ENCODE peak calls at places on chromosomes 16 and 17, in seven cellular contexts. One of them, this sample, is unnamed.

GRCh38 chr16:66294507-66294906 is 72.0 kb upstream of the CDH5 start:
- DNase-seq in MM.1S: no peak
- DNase-seq in HCT116: no peak
- DNase-seq in neural progenitor cell: no peak
- DNase-seq in GM23338: no peak
- DNase-seq in hepatocyte: no peak
- DNase-seq in SK-N-SH: no peak
- DNase-seq in this sample: no peak

GRCh38 chr16:83666449-83666848 is 141.3 kb upstream of the HSBP1 start:
- DNase-seq in MM.1S: no peak
- DNase-seq in GM23338: peak; percentile 20
- DNase-seq in SK-N-SH: no peak
- DNase-seq in hepatocyte: no peak
- DNase-seq in HCT116: no peak
- DNase-seq in neural progenitor cell: no peak
- DNase-seq in this sample: no peak

GRCh38 chr16:11201498-11202259 is 54.3 kb downstream of the SOCS1 start:
- DNase-seq in hepatocyte: peak; percentile 50
- DNase-seq in MM.1S: no peak
- DNase-seq in neural progenitor cell: peak; percentile 45
- DNase-seq in SK-N-SH: peak; percentile 51
- DNase-seq in GM23338: peak; percentile 75
- DNase-seq in HCT116: peak; percentile 86
- DNase-seq in this sample: no peak

GRCh38 chr17:6425407-6425806 is 9.5 kb downstream of the AIPL1 start:
- DNase-seq in hepatocyte: no peak
- DNase-seq in GM23338: no peak
- DNase-seq in MM.1S: no peak
- DNase-seq in SK-N-SH: no peak
- DNase-seq in HCT116: no peak
- DNase-seq in neural progenitor cell: no peak
- DNase-seq in this sample: no peak

GRCh38 chr16:48887646-48888045 is 277.7 kb upstream of the N4BP1 start:
- DNase-seq in neural progenitor cell: no peak
- DNase-seq in HCT116: no peak
- DNase-seq in GM23338: no peak
- DNase-seq in hepatocyte: no peak
- DNase-seq in SK-N-SH: no peak
- DNase-seq in MM.1S: no peak
- DNase-seq in this sample: no peak

GRCh38 chr16:81530296-81530721 is 85.7 kb downstream of the CMIP start:
- DNase-seq in SK-N-SH: no peak
- DNase-seq in MM.1S: no peak
- DNase-seq in HCT116: no peak
- DNase-seq in hepatocyte: no peak
- DNase-seq in neural progenitor cell: no peak
- DNase-seq in GM23338: no peak
- DNase-seq in this sample: no peak

GRCh38 chr16:79810449-79811189 is 210.1 kb upstream of the MAF start:
- DNase-seq in hepatocyte: no peak
- DNase-seq in HCT116: no peak
- DNase-seq in MM.1S: no peak
- DNase-seq in SK-N-SH: no peak
- DNase-seq in neural progenitor cell: no peak
- DNase-seq in GM23338: peak; percentile 48
- DNase-seq in this sample: no peak

GRCh38 chr17:76631821-76632565 is 11.6 kb downstream of the ST6GALNAC1 start:
- DNase-seq in GM23338: no peak
- DNase-seq in HCT116: no peak
- DNase-seq in MM.1S: no peak
- DNase-seq in hepatocyte: peak; percentile 61
- DNase-seq in neural progenitor cell: no peak
- DNase-seq in SK-N-SH: no peak
- DNase-seq in this sample: no peak

GRCh38 chr17:48558057-48558456 is 13.1 kb upstream of the HOXB2 start:
- DNase-seq in GM23338: no peak
- DNase-seq in MM.1S: no peak
- DNase-seq in SK-N-SH: no peak
- DNase-seq in hepatocyte: no peak
- DNase-seq in neural progenitor cell: no peak
- DNase-seq in HCT116: no peak
- DNase-seq in this sample: no peak

GRCh38 chr17:27009087-27009486 is 284.8 kb upstream of the WSB1 start:
- DNase-seq in SK-N-SH: no peak
- DNase-seq in neural progenitor cell: no peak
- DNase-seq in hepatocyte: no peak
- DNase-seq in MM.1S: no peak
- DNase-seq in GM23338: no peak
- DNase-seq in HCT116: no peak
- DNase-seq in this sample: no peak

GRCh38 chr16:20610192-20610891 is 34.2 kb upstream of the ACSM2B start:
- DNase-seq in hepatocyte: peak; percentile 19
- DNase-seq in neural progenitor cell: no peak
- DNase-seq in HCT116: no peak
- DNase-seq in MM.1S: no peak
- DNase-seq in GM23338: no peak
- DNase-seq in SK-N-SH: no peak
- DNase-seq in this sample: no peak

GRCh38 chr16:87721622-87722565 is 43.9 kb downstream of the KLHDC4 start:
- DNase-seq in MM.1S: no peak
- DNase-seq in SK-N-SH: no peak
- DNase-seq in hepatocyte: no peak
- DNase-seq in neural progenitor cell: no peak
- DNase-seq in GM23338: no peak
- DNase-seq in HCT116: no peak
- DNase-seq in this sample: no peak

GRCh38 chr17:58679263-58680037 is 12.4 kb downstream of the TEX14 start:
- DNase-seq in hepatocyte: no peak
- DNase-seq in neural progenitor cell: no peak
- DNase-seq in HCT116: peak; percentile 100
- DNase-seq in MM.1S: no peak
- DNase-seq in GM23338: peak; percentile 49
- DNase-seq in SK-N-SH: no peak
- DNase-seq in this sample: no peak

GRCh38 chr16:22694887-22695382 is 119.0 kb upstream of the HS3ST2 start:
- DNase-seq in SK-N-SH: no peak
- DNase-seq in hepatocyte: no peak
- DNase-seq in MM.1S: no peak
- DNase-seq in GM23338: no peak
- DNase-seq in HCT116: no peak
- DNase-seq in neural progenitor cell: no peak
- DNase-seq in this sample: no peak

GRCh38 chr17:45739786-45740185 is 44.3 kb upstream of the CRHR1 start:
- DNase-seq in HCT116: no peak
- DNase-seq in hepatocyte: no peak
- DNase-seq in SK-N-SH: no peak
- DNase-seq in MM.1S: no peak
- DNase-seq in neural progenitor cell: no peak
- DNase-seq in GM23338: no peak
- DNase-seq in this sample: no peak

GRCh38 chr16:79833559-79833958 is 233.0 kb upstream of the MAF start:
- DNase-seq in hepatocyte: no peak
- DNase-seq in MM.1S: no peak
- DNase-seq in HCT116: no peak
- DNase-seq in GM23338: no peak
- DNase-seq in SK-N-SH: no peak
- DNase-seq in neural progenitor cell: no peak
- DNase-seq in this sample: no peak

GRCh38 chr17:48804936-48805411 is 12.1 kb downstream of the TTLL6 start:
- DNase-seq in GM23338: peak; percentile 93
- DNase-seq in neural progenitor cell: peak; percentile 80
- DNase-seq in hepatocyte: peak; percentile 79
- DNase-seq in HCT116: peak; percentile 77
- DNase-seq in MM.1S: peak; percentile 63
- DNase-seq in SK-N-SH: peak; percentile 88
- DNase-seq in this sample: peak; percentile 55

GRCh38 chr16:73033271-73033998 is 14.5 kb downstream of the ZFHX3 start:
- DNase-seq in GM23338: peak; percentile 96
- DNase-seq in neural progenitor cell: peak; percentile 91
- DNase-seq in HCT116: no peak
- DNase-seq in SK-N-SH: no peak
- DNase-seq in hepatocyte: no peak
- DNase-seq in MM.1S: no peak
- DNase-seq in this sample: no peak

GRCh38 chr16:12113581-12114375 is 137.2 kb downstream of the SNX29 start:
- DNase-seq in neural progenitor cell: no peak
- DNase-seq in hepatocyte: no peak
- DNase-seq in MM.1S: no peak
- DNase-seq in SK-N-SH: peak; percentile 86
- DNase-seq in GM23338: no peak
- DNase-seq in HCT116: no peak
- DNase-seq in this sample: no peak

GRCh38 chr17:45942284-45942683 is 47.9 kb downstream of the MAPT start:
- DNase-seq in HCT116: no peak
- DNase-seq in GM23338: peak; percentile 49
- DNase-seq in MM.1S: no peak
- DNase-seq in hepatocyte: no peak
- DNase-seq in SK-N-SH: peak; percentile 54
- DNase-seq in neural progenitor cell: peak; percentile 32
- DNase-seq in this sample: no peak

GRCh38 chr17:2655526-2655925 is 56.0 kb downstream of the CLUH start:
- DNase-seq in SK-N-SH: no peak
- DNase-seq in MM.1S: no peak
- DNase-seq in HCT116: no peak
- DNase-seq in hepatocyte: no peak
- DNase-seq in neural progenitor cell: no peak
- DNase-seq in GM23338: no peak
- DNase-seq in this sample: no peak

GRCh38 chr16:70577256-70577698 is 53.7 kb downstream of the SF3B3 start:
- DNase-seq in SK-N-SH: no peak
- DNase-seq in MM.1S: no peak
- DNase-seq in neural progenitor cell: no peak
- DNase-seq in GM23338: no peak
- DNase-seq in HCT116: peak; percentile 8
- DNase-seq in hepatocyte: no peak
- DNase-seq in this sample: no peak

GRCh38 chr17:17987901-17988300 is 15.2 kb downstream of the DRC3 start:
- DNase-seq in GM23338: no peak
- DNase-seq in neural progenitor cell: no peak
- DNase-seq in HCT116: no peak
- DNase-seq in SK-N-SH: no peak
- DNase-seq in MM.1S: no peak
- DNase-seq in hepatocyte: no peak
- DNase-seq in this sample: no peak

GRCh38 chr16:53908731-53909130 is 204.8 kb downstream of the FTO start:
- DNase-seq in neural progenitor cell: no peak
- DNase-seq in MM.1S: no peak
- DNase-seq in GM23338: no peak
- DNase-seq in HCT116: no peak
- DNase-seq in SK-N-SH: no peak
- DNase-seq in hepatocyte: no peak
- DNase-seq in this sample: no peak

GRCh38 chr17:82917656-82918345 is 78.0 kb upstream of the ZNF750 start:
- DNase-seq in neural progenitor cell: peak; percentile 30
- DNase-seq in HCT116: no peak
- DNase-seq in hepatocyte: no peak
- DNase-seq in GM23338: peak; percentile 71
- DNase-seq in MM.1S: no peak
- DNase-seq in SK-N-SH: peak; percentile 83
- DNase-seq in this sample: peak; percentile 66

GRCh38 chr17:28173071-28173561 is 130.6 kb downstream of the NLK start:
- DNase-seq in HCT116: no peak
- DNase-seq in hepatocyte: peak; percentile 29
- DNase-seq in neural progenitor cell: no peak
- DNase-seq in SK-N-SH: no peak
- DNase-seq in GM23338: peak; percentile 52
- DNase-seq in MM.1S: no peak
- DNase-seq in this sample: no peak
- H3K36me3 ChIP-seq in HCT116: no peaks in the 10 kb centered on the region
- H3K36me3 ChIP-seq in hepatocyte: no peaks in the 10 kb centered on the region
- H3K36me3 ChIP-seq in neural progenitor cell: peaks cover 14% of the 10 kb centered on the region
- H3K36me3 ChIP-seq in SK-N-SH: peaks cover 42% of the 10 kb centered on the region
- H3K36me3 ChIP-seq in GM23338: no peaks in the 10 kb centered on the region
- H3K36me3 ChIP-seq in MM.1S: no peaks in the 10 kb centered on the region
- H3K36me3 ChIP-seq in this sample: peaks cover 28% of the 10 kb centered on the region

DNA sequence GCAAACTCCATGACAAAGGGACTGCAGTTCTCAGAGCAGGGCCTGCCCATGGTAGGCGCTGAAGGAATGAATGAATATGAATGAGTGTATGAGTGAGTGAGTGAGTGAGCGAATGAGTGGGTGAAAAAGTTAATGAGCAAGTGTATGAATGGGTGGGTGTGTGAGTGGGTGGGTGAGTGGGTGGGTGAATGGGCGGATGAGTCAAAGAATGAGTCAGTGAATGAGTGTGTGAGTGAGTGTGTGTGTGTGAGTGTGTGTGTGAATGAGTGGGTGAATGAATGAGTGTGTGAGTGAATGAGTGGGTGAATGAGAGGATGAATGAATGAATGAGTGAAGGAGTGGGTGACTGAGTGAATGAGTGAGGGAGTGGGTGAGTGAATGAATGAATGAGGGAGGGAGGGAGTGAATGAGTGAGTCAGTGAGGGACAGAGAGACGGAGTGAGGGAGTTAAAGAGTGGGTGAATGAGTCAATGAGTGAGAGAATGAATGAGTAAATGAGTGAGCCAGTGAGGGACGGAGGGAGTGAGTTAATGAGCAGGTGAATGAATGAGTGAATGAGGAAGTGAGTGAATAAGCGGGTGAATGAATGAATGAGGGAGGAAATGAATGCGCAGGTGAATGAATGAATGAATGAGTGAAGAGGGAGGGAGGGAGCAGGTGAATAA is 11.1 kb upstream of the CHMP6 start:
- DNase-seq in GM23338: no peak
- DNase-seq in HCT116: no peak
- DNase-seq in MM.1S: no peak
- DNase-seq in hepatocyte: no peak
- DNase-seq in neural progenitor cell: no peak
- DNase-seq in SK-N-SH: no peak
- DNase-seq in this sample: no peak
- TF ChIP-seq EZH2phosphoT487 in GM23338: no peak
- TF ChIP-seq EZH2phosphoT487 in HCT116: no peak
- TF ChIP-seq EZH2phosphoT487 in MM.1S: no peak
- TF ChIP-seq EZH2phosphoT487 in hepatocyte: no peak
- TF ChIP-seq EZH2phosphoT487 in neural progenitor cell: no peak
- TF ChIP-seq EZH2phosphoT487 in SK-N-SH: no peak
- TF ChIP-seq EZH2phosphoT487 in this sample: no peak

GRCh38 chr17:40511667-40512221 is 10.3 kb upstream of the TNS4 start:
- DNase-seq in MM.1S: no peak
- DNase-seq in HCT116: no peak
- DNase-seq in neural progenitor cell: no peak
- DNase-seq in hepatocyte: no peak
- DNase-seq in GM23338: no peak
- DNase-seq in SK-N-SH: no peak
- DNase-seq in this sample: no peak
- H2AFZ ChIP-seq in MM.1S: no peak overlapping the region
- H2AFZ ChIP-seq in HCT116: peak overlapping the region; percentile 88
- H2AFZ ChIP-seq in neural progenitor cell: no peak overlapping the region
- H2AFZ ChIP-seq in hepatocyte: no peak overlapping the region
- H2AFZ ChIP-seq in GM23338: no peak overlapping the region
- H2AFZ ChIP-seq in SK-N-SH: no peak overlapping the region
- H2AFZ ChIP-seq in this sample: no peak overlapping the region

DNA sequence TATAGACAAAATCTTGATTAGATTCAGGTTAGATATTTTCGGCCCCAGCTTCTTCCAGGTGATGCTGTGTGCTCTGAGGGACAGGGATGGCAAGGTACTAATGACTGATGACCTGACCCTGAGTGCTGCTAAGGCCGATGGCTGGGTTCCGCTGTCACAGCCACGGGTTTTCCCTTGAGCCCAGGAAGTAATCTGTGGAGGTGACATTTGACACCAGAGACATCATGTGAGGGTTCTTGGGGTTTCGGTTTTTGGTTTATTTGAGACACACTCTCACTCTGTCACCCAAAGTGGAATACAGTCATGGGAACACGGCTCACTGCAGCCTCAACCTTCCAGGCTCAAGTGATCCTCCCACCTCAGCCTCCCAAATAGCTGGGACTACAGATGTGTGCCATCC is 9.8 kb downstream of the OTOP3 start:
- DNase-seq in MM.1S: peak; percentile 36
- DNase-seq in GM23338: no peak
- DNase-seq in neural progenitor cell: no peak
- DNase-seq in hepatocyte: no peak
- DNase-seq in SK-N-SH: no peak
- DNase-seq in HCT116: no peak
- DNase-seq in this sample: no peak
- H3K36me3 ChIP-seq in MM.1S: no peaks in the 10 kb centered on the region
- H3K36me3 ChIP-seq in GM23338: no peaks in the 10 kb centered on the region
- H3K36me3 ChIP-seq in neural progenitor cell: no peaks in the 10 kb centered on the region
- H3K36me3 ChIP-seq in hepatocyte: no peaks in the 10 kb centered on the region
- H3K36me3 ChIP-seq in SK-N-SH: no peaks in the 10 kb centered on the region
- H3K36me3 ChIP-seq in HCT116: no peaks in the 10 kb centered on the region
- H3K36me3 ChIP-seq in this sample: no peaks in the 10 kb centered on the region